ENCODE peak calls at places on chromosomes 11 and 22, in six cellular contexts. S is left cardiac atrium; I is islet precursor cell; O is Calu3; B is HFFc6; G is stimulated activated CD4-positive, alpha-beta T cell treated with anti-CD3 and anti-CD28 coated beads, Interleukin-12 subunit alpha, Interleukin-12 subunit beta, amount 100 ng/mL, for 4 hours. L is an unnamed sample.

GRCh38 chr11:74685905-74686304 is 45.3 kb downstream of the CHRDL2 start:
- DNase-seq in S (peak; percentile 59), I (peak; percentile 12), O (no peak), B (no peak), G (no peak), L (no peak)

GRCh38 chr11:62555464-62556092 is 9.0 kb upstream of the AHNAK start:
- DNase-seq in S (no peak), I (peak; percentile 60), O (no peak), B (no peak), G (no peak), L (no peak)

GRCh38 chr22:20583471-20583922 is 76.1 kb downstream of the MED15 start:
- DNase-seq in S (peak; percentile 22), I (peak; percentile 59), O (no peak), B (no peak), G (no peak), L (no peak)

GRCh38 chr11:5940748-5941147 is 1.3 kb upstream of the OR56A3 start:
- DNase-seq in S (no peak), I (no peak), O (no peak), B (no peak), G (no peak), L (no peak)

GRCh38 chr11:19389787-19390303 is 149.1 kb upstream of the E2F8 start:
- DNase-seq in S (no peak), I (no peak), O (no peak), B (no peak), G (no peak), L (no peak)

GRCh38 chr11:67495234-67496005 is 9.7 kb downstream of the PITPNM1 start:
- DNase-seq in S (no peak), I (no peak), O (no peak), B (no peak), G (no peak), L (no peak)

GRCh38 chr22:26170795-26171194 is 1.5 kb downstream of the SEZ6L start:
- DNase-seq in S (no peak), I (peak; percentile 76), O (no peak), B (no peak), G (no peak), L (no peak)

GRCh38 chr11:76623171-76623883 is 47.2 kb downstream of the LRRC32 start:
- DNase-seq in S (no peak), I (peak; percentile 58), O (no peak), B (peak; percentile 36), G (no peak), L (no peak)

GRCh38 chr22:24566899-24567511 is 11.2 kb downstream of the SNRPD3 start:
- DNase-seq in S (no peak), I (no peak), O (no peak), B (no peak), G (no peak), L (no peak)